ENCODE peak calls at places on chromosomes 7 and 10, in ten cellular contexts. L, P, M, U, Z, C, O, X, S and A are unnamed samples.

GRCh38 chr10:62082270-62082669 is 180.8 kb downstream of the ARID5B start:
- DNase-seq in L (no peak), M (no peak), C (no peak), X (no peak), Z (no peak), S (no peak), O (no peak), P (no peak), U (no peak), A (no peak)

GRCh38 chr7:116399808-116400207 is 99.7 kb upstream of the CAV2 start:
- DNase-seq in S (peak), O (peak), C (no peak), Z (no peak), U (peak), M (no peak), X (no peak), P (no peak), L (peak), A (no peak)

GRCh38 chr7:94146408-94146807 is 142.3 kb upstream of the BET1 start:
- DNase-seq in M (peak), L (no peak), U (no peak), S (no peak), O (no peak), X (no peak), P (no peak), C (no peak), Z (no peak), A (no peak)

GRCh38 chr10:43983856-43984271 is 335.2 kb upstream of the ZNF32 start:
- DNase-seq in C (no peak), X (no peak), S (no peak), O (no peak), P (no peak), Z (no peak), M (no peak), L (no peak), U (no peak), A (no peak)

GRCh38 chr10:129815898-129816665 is 148.0 kb downstream of the EBF3 start:
- DNase-seq in C (no peak), Z (no peak), X (no peak), M (peak), S (no peak), P (no peak), O (no peak), U (no peak), L (no peak), A (no peak)

GRCh38 chr10:85946713-85947326 is 419.8 kb downstream of the GRID1 start:
- DNase-seq in U (no peak), M (no peak), P (peak), L (no peak), X (peak), O (no peak), Z (peak), S (no peak), C (no peak), A (no peak)

GRCh38 chr10:61841338-61841875 is 60.1 kb upstream of the ARID5B start:
- DNase-seq in U (no peak), C (no peak), P (no peak), Z (no peak), L (no peak), M (no peak), S (no peak), O (no peak), X (no peak), A (no peak)

GRCh38 chr10:88783734-88784133 is 18.8 kb upstream of the LIPM start:
- DNase-seq in C (no peak), O (no peak), U (no peak), P (no peak), Z (no peak), S (peak), X (no peak), M (no peak), L (no peak), A (no peak)

GRCh38 chr10:78555128-78555527 is 513.6 kb upstream of the ZMIZ1 start:
- DNase-seq in O (no peak), M (no peak), S (no peak), L (no peak), C (no peak), Z (no peak), U (no peak), P (no peak), X (no peak), A (no peak)

GRCh38 chr7:25940086-25940906 is 211.7 kb upstream of the NFE2L3 start:
- DNase-seq in X (peak), Z (no peak), P (no peak), O (no peak), C (no peak), L (no peak), M (no peak), U (no peak), S (no peak), A (no peak)

GRCh38 chr7:92632791-92633190 is 42.6 kb upstream of the FAM133B start:
- DNase-seq in L (peak), M (no peak), O (no peak), S (no peak), C (no peak), P (no peak), U (no peak), X (no peak), Z (no peak), A (no peak)

GRCh38 chr10:119103687-119104652 is at the start of gene DENND10:
- DNase-seq in S (peak), C (peak), X (peak), O (no peak), U (no peak), Z (peak), M (peak), P (peak), L (peak), A (peak)